ENCODE peak calls at places on chromosome 13, in seven cellular contexts. One of them, this sample, is unnamed.

GRCh38 chr13:100608906-100609305 is 20.3 kb upstream of the GGACT start:
- DNase-seq in ascending aorta: no peak
- DNase-seq in right cardiac atrium: no peak
- DNase-seq in pancreas: no peak
- DNase-seq in CD8-positive, alpha-beta T cell: no peak
- DNase-seq in cardiac muscle cell: no peak
- DNase-seq in SK-N-SH: no peak
- DNase-seq in this sample: no peak

GRCh38 chr13:113329656-113330312 is 32.7 kb downstream of the LAMP1 start:
- DNase-seq in ascending aorta: no peak
- DNase-seq in right cardiac atrium: peak; percentile 35
- DNase-seq in pancreas: no peak
- DNase-seq in CD8-positive, alpha-beta T cell: no peak
- DNase-seq in cardiac muscle cell: no peak
- DNase-seq in SK-N-SH: no peak
- DNase-seq in this sample: no peak

GRCh38 chr13:105991622-105992254 is 543.7 kb downstream of the EFNB2 start:
- DNase-seq in ascending aorta: no peak
- DNase-seq in right cardiac atrium: no peak
- DNase-seq in pancreas: peak; percentile 86
- DNase-seq in CD8-positive, alpha-beta T cell: no peak
- DNase-seq in cardiac muscle cell: no peak
- DNase-seq in SK-N-SH: no peak
- DNase-seq in this sample: no peak

GRCh38 chr13:32246468-32246867 is 68.7 kb downstream of the ZAR1L start:
- DNase-seq in ascending aorta: no peak
- DNase-seq in right cardiac atrium: peak; percentile 74
- DNase-seq in pancreas: peak; percentile 13
- DNase-seq in CD8-positive, alpha-beta T cell: peak; percentile 23
- DNase-seq in cardiac muscle cell: peak; percentile 72
- DNase-seq in SK-N-SH: peak; percentile 48
- DNase-seq in this sample: peak; percentile 69

GRCh38 chr13:99983401-99984133 is 2.0 kb downstream of the ZIC2 start:
- DNase-seq in ascending aorta: no peak
- DNase-seq in right cardiac atrium: no peak
- DNase-seq in pancreas: no peak
- DNase-seq in CD8-positive, alpha-beta T cell: no peak
- DNase-seq in cardiac muscle cell: peak; percentile 16
- DNase-seq in SK-N-SH: peak; percentile 31
- DNase-seq in this sample: peak; percentile 71

GRCh38 chr13:114125589-114125988 is 6.8 kb downstream of the RASA3 start:
- DNase-seq in ascending aorta: no peak
- DNase-seq in right cardiac atrium: no peak
- DNase-seq in pancreas: no peak
- DNase-seq in CD8-positive, alpha-beta T cell: peak; percentile 23
- DNase-seq in cardiac muscle cell: no peak
- DNase-seq in SK-N-SH: no peak
- DNase-seq in this sample: no peak

GRCh38 chr13:21012841-21013681 is 48.3 kb downstream of the LATS2 start:
- DNase-seq in ascending aorta: no peak
- DNase-seq in right cardiac atrium: peak; percentile 51
- DNase-seq in pancreas: peak; percentile 29
- DNase-seq in CD8-positive, alpha-beta T cell: no peak
- DNase-seq in cardiac muscle cell: no peak
- DNase-seq in SK-N-SH: no peak
- DNase-seq in this sample: no peak

GRCh38 chr13:85729296-85729695 is 69.9 kb downstream of the SLITRK6 start:
- DNase-seq in ascending aorta: no peak
- DNase-seq in right cardiac atrium: no peak
- DNase-seq in pancreas: no peak
- DNase-seq in CD8-positive, alpha-beta T cell: no peak
- DNase-seq in cardiac muscle cell: no peak
- DNase-seq in SK-N-SH: no peak
- DNase-seq in this sample: no peak

GRCh38 chr13:112796190-112796915 is 106.5 kb downstream of the ATP11A start:
- DNase-seq in ascending aorta: no peak
- DNase-seq in right cardiac atrium: no peak
- DNase-seq in pancreas: no peak
- DNase-seq in CD8-positive, alpha-beta T cell: no peak
- DNase-seq in cardiac muscle cell: no peak
- DNase-seq in SK-N-SH: no peak
- DNase-seq in this sample: no peak

GRCh38 chr13:48110132-48110868 is 15.4 kb upstream of the MED4 start:
- DNase-seq in ascending aorta: no peak
- DNase-seq in right cardiac atrium: no peak
- DNase-seq in pancreas: no peak
- DNase-seq in CD8-positive, alpha-beta T cell: no peak
- DNase-seq in cardiac muscle cell: no peak
- DNase-seq in SK-N-SH: no peak
- DNase-seq in this sample: no peak

GRCh38 chr13:39943711-39944110 is 288.2 kb downstream of the COG6 start:
- DNase-seq in ascending aorta: no peak
- DNase-seq in right cardiac atrium: no peak
- DNase-seq in pancreas: no peak
- DNase-seq in CD8-positive, alpha-beta T cell: no peak
- DNase-seq in cardiac muscle cell: no peak
- DNase-seq in SK-N-SH: no peak
- DNase-seq in this sample: no peak

GRCh38 chr13:39942901-39943273 is 287.4 kb downstream of the COG6 start:
- DNase-seq in ascending aorta: no peak
- DNase-seq in right cardiac atrium: peak; percentile 81
- DNase-seq in pancreas: peak; percentile 55
- DNase-seq in CD8-positive, alpha-beta T cell: peak; percentile 67
- DNase-seq in cardiac muscle cell: peak; percentile 81
- DNase-seq in SK-N-SH: peak; percentile 63
- DNase-seq in this sample: peak; percentile 75

GRCh38 chr13:39942177-39942900 is 286.9 kb downstream of the COG6 start:
- DNase-seq in ascending aorta: no peak
- DNase-seq in right cardiac atrium: no peak
- DNase-seq in pancreas: no peak
- DNase-seq in CD8-positive, alpha-beta T cell: no peak
- DNase-seq in cardiac muscle cell: no peak
- DNase-seq in SK-N-SH: no peak
- DNase-seq in this sample: no peak

GRCh38 chr13:39938591-39938990 is 283.1 kb downstream of the COG6 start:
- DNase-seq in ascending aorta: no peak
- DNase-seq in right cardiac atrium: no peak
- DNase-seq in pancreas: no peak
- DNase-seq in CD8-positive, alpha-beta T cell: no peak
- DNase-seq in cardiac muscle cell: no peak
- DNase-seq in SK-N-SH: no peak
- DNase-seq in this sample: no peak

GRCh38 chr13:39941236-39941635 is 285.8 kb downstream of the COG6 start:
- DNase-seq in ascending aorta: no peak
- DNase-seq in right cardiac atrium: no peak
- DNase-seq in pancreas: no peak
- DNase-seq in CD8-positive, alpha-beta T cell: no peak
- DNase-seq in cardiac muscle cell: no peak
- DNase-seq in SK-N-SH: no peak
- DNase-seq in this sample: peak; percentile 32
- H3K4me3 ChIP-seq in ascending aorta: no peak overlapping the region
- H3K4me3 ChIP-seq in right cardiac atrium: no peak overlapping the region
- H3K4me3 ChIP-seq in pancreas: no peak overlapping the region
- H3K4me3 ChIP-seq in CD8-positive, alpha-beta T cell: no peak overlapping the region
- H3K4me3 ChIP-seq in cardiac muscle cell: no peak overlapping the region
- H3K4me3 ChIP-seq in SK-N-SH: no peak overlapping the region
- H3K4me3 ChIP-seq in this sample: no peak overlapping the region

DNA sequence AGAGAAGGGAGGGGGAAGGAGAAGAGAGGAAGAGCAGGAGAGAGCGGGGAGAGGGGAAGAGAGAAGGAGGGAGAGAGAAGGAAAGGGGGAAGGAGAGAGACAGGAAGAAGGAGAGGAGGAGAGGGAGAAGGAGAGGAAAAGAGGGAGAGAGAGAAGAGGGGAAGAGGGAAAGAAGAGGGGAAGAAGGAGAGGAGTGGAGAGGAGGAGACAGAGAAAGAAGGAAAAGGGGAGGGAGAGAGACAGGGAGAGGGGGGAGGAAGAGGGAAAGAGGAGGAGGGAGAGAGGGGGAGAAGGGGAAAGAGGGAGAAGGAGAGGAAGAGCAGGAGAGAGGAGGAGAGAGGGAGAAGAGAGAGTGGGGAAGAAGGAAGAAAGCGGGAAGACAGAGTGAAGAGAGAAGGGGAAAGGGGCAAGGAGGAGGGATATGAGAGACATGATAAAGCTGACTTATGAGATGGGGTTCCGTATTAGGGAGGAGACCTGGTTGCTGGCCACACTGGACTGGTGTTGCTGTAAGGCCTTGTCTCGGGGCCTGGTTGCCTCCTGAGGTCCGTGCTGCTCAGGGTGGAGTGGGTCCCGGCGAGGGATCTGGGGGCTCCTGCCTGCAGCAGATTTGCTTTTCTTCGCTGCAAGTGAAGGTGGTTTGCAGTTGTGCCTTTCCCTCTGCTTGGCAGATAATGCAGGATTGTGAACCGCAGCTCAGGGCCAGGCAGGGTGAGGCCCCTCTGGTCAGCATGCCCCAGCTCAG is 139.5 kb downstream of the TEX29 start:
- DNase-seq in ascending aorta: no peak
- DNase-seq in right cardiac atrium: no peak
- DNase-seq in pancreas: no peak
- DNase-seq in CD8-positive, alpha-beta T cell: no peak
- DNase-seq in cardiac muscle cell: no peak
- DNase-seq in SK-N-SH: no peak
- DNase-seq in this sample: no peak
- H3K27me3 ChIP-seq in ascending aorta: no peaks in the 10 kb centered on the region
- H3K27me3 ChIP-seq in right cardiac atrium: no peaks in the 10 kb centered on the region
- H3K27me3 ChIP-seq in pancreas: no peaks in the 10 kb centered on the region
- H3K27me3 ChIP-seq in CD8-positive, alpha-beta T cell: no peaks in the 10 kb centered on the region
- H3K27me3 ChIP-seq in cardiac muscle cell: peaks cover 26% of the 10 kb centered on the region
- H3K27me3 ChIP-seq in SK-N-SH: peaks cover 41% of the 10 kb centered on the region
- H3K27me3 ChIP-seq in this sample: no peaks in the 10 kb centered on the region

GRCh38 chr13:94322925-94323324 is 156.6 kb downstream of the DCT start:
- DNase-seq in ascending aorta: no peak
- DNase-seq in right cardiac atrium: no peak
- DNase-seq in pancreas: no peak
- DNase-seq in CD8-positive, alpha-beta T cell: no peak
- DNase-seq in cardiac muscle cell: no peak
- DNase-seq in SK-N-SH: no peak
- DNase-seq in this sample: no peak
- H3K4me3 ChIP-seq in ascending aorta: no peak overlapping the region
- H3K4me3 ChIP-seq in right cardiac atrium: no peak overlapping the region
- H3K4me3 ChIP-seq in pancreas: no peak overlapping the region
- H3K4me3 ChIP-seq in CD8-positive, alpha-beta T cell: no peak overlapping the region
- H3K4me3 ChIP-seq in cardiac muscle cell: no peak overlapping the region
- H3K4me3 ChIP-seq in SK-N-SH: no peak overlapping the region
- H3K4me3 ChIP-seq in this sample: no peak overlapping the region

GRCh38 chr13:27925220-27925991 is 5.6 kb downstream of the PDX1 start:
- DNase-seq in ascending aorta: no peak
- DNase-seq in right cardiac atrium: no peak
- DNase-seq in pancreas: no peak
- DNase-seq in CD8-positive, alpha-beta T cell: no peak
- DNase-seq in cardiac muscle cell: no peak
- DNase-seq in SK-N-SH: no peak
- DNase-seq in this sample: no peak

GRCh38 chr13:27923794-27924528 is 4.2 kb downstream of the PDX1 start:
- DNase-seq in ascending aorta: no peak
- DNase-seq in right cardiac atrium: no peak
- DNase-seq in pancreas: no peak
- DNase-seq in CD8-positive, alpha-beta T cell: no peak
- DNase-seq in cardiac muscle cell: no peak
- DNase-seq in SK-N-SH: no peak
- DNase-seq in this sample: peak; percentile 63

GRCh38 chr13:27922974-27923612 is 3.3 kb downstream of the PDX1 start:
- DNase-seq in ascending aorta: no peak
- DNase-seq in right cardiac atrium: no peak
- DNase-seq in pancreas: no peak
- DNase-seq in CD8-positive, alpha-beta T cell: no peak
- DNase-seq in cardiac muscle cell: no peak
- DNase-seq in SK-N-SH: no peak
- DNase-seq in this sample: no peak

GRCh38 chr13:27926644-27927434 is 7.0 kb downstream of the PDX1 start:
- DNase-seq in ascending aorta: no peak
- DNase-seq in right cardiac atrium: no peak
- DNase-seq in pancreas: no peak
- DNase-seq in CD8-positive, alpha-beta T cell: no peak
- DNase-seq in cardiac muscle cell: no peak
- DNase-seq in SK-N-SH: no peak
- DNase-seq in this sample: peak; percentile 60

GRCh38 chr13:27924529-27925141 is 4.8 kb downstream of the PDX1 start:
- DNase-seq in ascending aorta: no peak
- DNase-seq in right cardiac atrium: no peak
- DNase-seq in pancreas: no peak
- DNase-seq in CD8-positive, alpha-beta T cell: no peak
- DNase-seq in cardiac muscle cell: no peak
- DNase-seq in SK-N-SH: no peak
- DNase-seq in this sample: peak; percentile 66
- H3K27me3 ChIP-seq in ascending aorta: peaks cover 51% of the 10 kb centered on the region
- H3K27me3 ChIP-seq in right cardiac atrium: peaks cover 8% of the 10 kb centered on the region
- H3K27me3 ChIP-seq in pancreas: no peaks in the 10 kb centered on the region
- H3K27me3 ChIP-seq in CD8-positive, alpha-beta T cell: peaks cover 37% of the 10 kb centered on the region
- H3K27me3 ChIP-seq in cardiac muscle cell: peaks cover 100% of the 10 kb centered on the region
- H3K27me3 ChIP-seq in SK-N-SH: peaks cover 98% of the 10 kb centered on the region
- H3K27me3 ChIP-seq in this sample: peaks cover 100% of the 10 kb centered on the region

GRCh38 chr13:28557725-28558124 is 62.8 kb upstream of the FLT1 start:
- DNase-seq in ascending aorta: no peak
- DNase-seq in right cardiac atrium: no peak
- DNase-seq in pancreas: no peak
- DNase-seq in CD8-positive, alpha-beta T cell: no peak
- DNase-seq in cardiac muscle cell: no peak
- DNase-seq in SK-N-SH: no peak
- DNase-seq in this sample: no peak

GRCh38 chr13:28558126-28558525 is 63.2 kb upstream of the FLT1 start:
- DNase-seq in ascending aorta: no peak
- DNase-seq in right cardiac atrium: no peak
- DNase-seq in pancreas: no peak
- DNase-seq in CD8-positive, alpha-beta T cell: no peak
- DNase-seq in cardiac muscle cell: no peak
- DNase-seq in SK-N-SH: no peak
- DNase-seq in this sample: no peak

GRCh38 chr13:28560612-28561011 is 65.7 kb upstream of the FLT1 start:
- DNase-seq in ascending aorta: no peak
- DNase-seq in right cardiac atrium: no peak
- DNase-seq in pancreas: no peak
- DNase-seq in CD8-positive, alpha-beta T cell: no peak
- DNase-seq in cardiac muscle cell: no peak
- DNase-seq in SK-N-SH: no peak
- DNase-seq in this sample: no peak

GRCh38 chr13:28559636-28560259 is 64.8 kb upstream of the FLT1 start:
- DNase-seq in ascending aorta: no peak
- DNase-seq in right cardiac atrium: no peak
- DNase-seq in pancreas: no peak
- DNase-seq in CD8-positive, alpha-beta T cell: no peak
- DNase-seq in cardiac muscle cell: no peak
- DNase-seq in SK-N-SH: no peak
- DNase-seq in this sample: no peak

GRCh38 chr13:28558567-28558966 is 63.6 kb upstream of the FLT1 start:
- DNase-seq in ascending aorta: no peak
- DNase-seq in right cardiac atrium: no peak
- DNase-seq in pancreas: no peak
- DNase-seq in CD8-positive, alpha-beta T cell: no peak
- DNase-seq in cardiac muscle cell: no peak
- DNase-seq in SK-N-SH: no peak
- DNase-seq in this sample: no peak
- H3K4me3 ChIP-seq in ascending aorta: no peak overlapping the region
- H3K4me3 ChIP-seq in right cardiac atrium: no peak overlapping the region
- H3K4me3 ChIP-seq in pancreas: no peak overlapping the region
- H3K4me3 ChIP-seq in CD8-positive, alpha-beta T cell: no peak overlapping the region
- H3K4me3 ChIP-seq in cardiac muscle cell: no peak overlapping the region
- H3K4me3 ChIP-seq in SK-N-SH: no peak overlapping the region
- H3K4me3 ChIP-seq in this sample: no peak overlapping the region